ENCODE peak calls at places on chromosomes 13 and 19, in four cellular contexts. A is HT1080, B is GM19239, R is amygdala. I is an unnamed sample.

GRCh38 chr19:41521860-41522555 is 54.0 kb upstream of the CEACAM21 start:
- DNase-seq in A (no peak), B (no peak), R (no peak), I (no peak)

GRCh38 chr19:48445256-48445605 is 552 bp upstream of the GRWD1 start:
- DNase-seq in A (peak), B (no peak), R (no peak), I (peak)

GRCh38 chr19:10114651-10115391 is 3.3 kb downstream of the P2RY11 start:
- DNase-seq in A (no peak), B (no peak), R (no peak), I (no peak)

GRCh38 chr13:110471833-110472162 is 89.7 kb downstream of the RAB20 start:
- DNase-seq in A (no peak), B (peak), R (no peak), I (no peak)

GRCh38 chr13:93420206-93420605 is 193.6 kb downstream of the GPC6 start:
- DNase-seq in A (no peak), B (no peak), R (no peak), I (no peak)

GRCh38 chr19:33391631-33392249 is 18.2 kb downstream of the CEBPG start:
- DNase-seq in A (no peak), B (no peak), R (no peak), I (no peak)

GRCh38 chr19:35153701-35154534 is 617 bp upstream of the FXYD5 start:
- DNase-seq in A (peak), B (peak), R (no peak), I (peak)

GRCh38 chr19:55261671-55262126 is 2.9 kb upstream of the PPP6R1 start:
- DNase-seq in A (no peak), B (no peak), R (no peak), I (no peak)

GRCh38 chr13:96575423-96576320 is 418.6 kb downstream of the OXGR1 start:
- DNase-seq in A (no peak), B (no peak), R (no peak), I (no peak)

GRCh38 chr13:98327326-98328314 is 150.6 kb upstream of the RNF113B start:
- DNase-seq in A (no peak), B (no peak), R (no peak), I (peak)